ENCODE peak calls at places on chromosomes 6 and 20, in five cellular contexts. One of them, this sample, is unnamed.

GRCh38 chr6:26029570-26029856 is 57.7 kb upstream of the HFE start:
- DNase-seq in lower leg skin: no peak
- DNase-seq in nephron progenitor cell: no peak
- DNase-seq in NCI-H1105 treated with DMSO at 0.1 percent for 48 hours: no peak
- DNase-seq in A549: no peak
- DNase-seq in this sample: no peak

GRCh38 chr6:168384045-168385038 is 56.6 kb upstream of the SMOC2 start:
- DNase-seq in lower leg skin: no peak
- DNase-seq in nephron progenitor cell: no peak
- DNase-seq in NCI-H1105 treated with DMSO at 0.1 percent for 48 hours: no peak
- DNase-seq in A549: no peak
- DNase-seq in this sample: no peak

GRCh38 chr6:130431346-130431745 is 65.5 kb downstream of the TMEM200A start:
- DNase-seq in lower leg skin: no peak
- DNase-seq in nephron progenitor cell: no peak
- DNase-seq in NCI-H1105 treated with DMSO at 0.1 percent for 48 hours: no peak
- DNase-seq in A549: no peak
- DNase-seq in this sample: no peak

GRCh38 chr6:166006593-166007301 is 160.9 kb downstream of the TBXT start:
- DNase-seq in lower leg skin: no peak
- DNase-seq in nephron progenitor cell: no peak
- DNase-seq in NCI-H1105 treated with DMSO at 0.1 percent for 48 hours: peak; percentile 51
- DNase-seq in A549: no peak
- DNase-seq in this sample: no peak

GRCh38 chr20:35870541-35871307 is 83.6 kb downstream of the SCAND1 start:
- DNase-seq in lower leg skin: no peak
- DNase-seq in nephron progenitor cell: no peak
- DNase-seq in NCI-H1105 treated with DMSO at 0.1 percent for 48 hours: no peak
- DNase-seq in A549: no peak
- DNase-seq in this sample: no peak

GRCh38 chr6:41306187-41306854 is 19.8 kb upstream of the TREM1 start:
- DNase-seq in lower leg skin: peak; percentile 24
- DNase-seq in nephron progenitor cell: peak; percentile 49
- DNase-seq in NCI-H1105 treated with DMSO at 0.1 percent for 48 hours: peak; percentile 60
- DNase-seq in A549: peak; percentile 28
- DNase-seq in this sample: peak; percentile 53

GRCh38 chr20:31934968-31935764 is 16.7 kb downstream of the PDRG1 start:
- DNase-seq in lower leg skin: no peak
- DNase-seq in nephron progenitor cell: no peak
- DNase-seq in NCI-H1105 treated with DMSO at 0.1 percent for 48 hours: no peak
- DNase-seq in A549: no peak
- DNase-seq in this sample: peak; percentile 43

GRCh38 chr20:35572838-35573237 is 31.0 kb downstream of the ERGIC3 start:
- DNase-seq in lower leg skin: no peak
- DNase-seq in nephron progenitor cell: no peak
- DNase-seq in NCI-H1105 treated with DMSO at 0.1 percent for 48 hours: no peak
- DNase-seq in A549: no peak
- DNase-seq in this sample: no peak

GRCh38 chr20:57157106-57157691 is 109.2 kb downstream of the BMP7 start:
- DNase-seq in lower leg skin: no peak
- DNase-seq in nephron progenitor cell: no peak
- DNase-seq in NCI-H1105 treated with DMSO at 0.1 percent for 48 hours: no peak
- DNase-seq in A549: no peak
- DNase-seq in this sample: peak; percentile 53

GRCh38 chr6:139839506-139840156 is 465.2 kb upstream of the CITED2 start:
- DNase-seq in lower leg skin: peak; percentile 49
- DNase-seq in nephron progenitor cell: no peak
- DNase-seq in NCI-H1105 treated with DMSO at 0.1 percent for 48 hours: no peak
- DNase-seq in A549: no peak
- DNase-seq in this sample: no peak

GRCh38 chr6:122289721-122290501 is 109.5 kb upstream of the HSF2 start:
- DNase-seq in lower leg skin: no peak
- DNase-seq in nephron progenitor cell: no peak
- DNase-seq in NCI-H1105 treated with DMSO at 0.1 percent for 48 hours: peak; percentile 62
- DNase-seq in A549: no peak
- DNase-seq in this sample: peak; percentile 3

GRCh38 chr6:10569392-10570127 is 48.4 kb downstream of the GCNT2 start:
- DNase-seq in lower leg skin: no peak
- DNase-seq in nephron progenitor cell: no peak
- DNase-seq in NCI-H1105 treated with DMSO at 0.1 percent for 48 hours: no peak
- DNase-seq in A549: no peak
- DNase-seq in this sample: no peak

GRCh38 chr6:16004934-16005673 is 123.8 kb upstream of the MYLIP start:
- DNase-seq in lower leg skin: no peak
- DNase-seq in nephron progenitor cell: no peak
- DNase-seq in NCI-H1105 treated with DMSO at 0.1 percent for 48 hours: no peak
- DNase-seq in A549: no peak
- DNase-seq in this sample: no peak

GRCh38 chr6:73727114-73727513 is 31.1 kb downstream of the CD109 start:
- DNase-seq in lower leg skin: no peak
- DNase-seq in nephron progenitor cell: no peak
- DNase-seq in NCI-H1105 treated with DMSO at 0.1 percent for 48 hours: no peak
- DNase-seq in A549: no peak
- DNase-seq in this sample: no peak

GRCh38 chr20:57250607-57251343 is 15.7 kb downstream of the BMP7 start:
- DNase-seq in lower leg skin: no peak
- DNase-seq in nephron progenitor cell: no peak
- DNase-seq in NCI-H1105 treated with DMSO at 0.1 percent for 48 hours: no peak
- DNase-seq in A549: no peak
- DNase-seq in this sample: peak; percentile 80

GRCh38 chr20:15317546-15318242 is 980.3 kb upstream of the FLRT3 start:
- DNase-seq in lower leg skin: no peak
- DNase-seq in nephron progenitor cell: no peak
- DNase-seq in NCI-H1105 treated with DMSO at 0.1 percent for 48 hours: no peak
- DNase-seq in A549: no peak
- DNase-seq in this sample: no peak

GRCh38 chr6:138824482-138825134 is 28.7 kb downstream of the ECT2L start:
- DNase-seq in lower leg skin: no peak
- DNase-seq in nephron progenitor cell: no peak
- DNase-seq in NCI-H1105 treated with DMSO at 0.1 percent for 48 hours: no peak
- DNase-seq in A549: no peak
- DNase-seq in this sample: no peak

GRCh38 chr6:111922454-111923297 is 49.4 kb upstream of the FYN start:
- DNase-seq in lower leg skin: no peak
- DNase-seq in nephron progenitor cell: no peak
- DNase-seq in NCI-H1105 treated with DMSO at 0.1 percent for 48 hours: peak; percentile 89
- DNase-seq in A549: no peak
- DNase-seq in this sample: no peak

GRCh38 chr20:44215125-44215524 is 4.6 kb upstream of the OSER1 start:
- DNase-seq in lower leg skin: peak; percentile 37
- DNase-seq in nephron progenitor cell: peak; percentile 72
- DNase-seq in NCI-H1105 treated with DMSO at 0.1 percent for 48 hours: peak; percentile 57
- DNase-seq in A549: peak; percentile 57
- DNase-seq in this sample: peak; percentile 67

GRCh38 chr6:3454206-3455016 is 2.4 kb downstream of the SLC22A23 start:
- DNase-seq in lower leg skin: no peak
- DNase-seq in nephron progenitor cell: no peak
- DNase-seq in NCI-H1105 treated with DMSO at 0.1 percent for 48 hours: peak; percentile 10
- DNase-seq in A549: no peak
- DNase-seq in this sample: no peak

GRCh38 chr6:170212051-170212756 is 78.7 kb downstream of the DLL1 start:
- DNase-seq in lower leg skin: peak; percentile 6
- DNase-seq in nephron progenitor cell: no peak
- DNase-seq in NCI-H1105 treated with DMSO at 0.1 percent for 48 hours: no peak
- DNase-seq in A549: no peak
- DNase-seq in this sample: no peak

GRCh38 chr20:51635680-51636079 is 93.2 kb upstream of the NFATC2 start:
- DNase-seq in lower leg skin: no peak
- DNase-seq in nephron progenitor cell: no peak
- DNase-seq in NCI-H1105 treated with DMSO at 0.1 percent for 48 hours: no peak
- DNase-seq in A549: no peak
- DNase-seq in this sample: no peak

GRCh38 chr6:39698789-39699188 is 26.4 kb downstream of the KIF6 start:
- DNase-seq in lower leg skin: no peak
- DNase-seq in nephron progenitor cell: no peak
- DNase-seq in NCI-H1105 treated with DMSO at 0.1 percent for 48 hours: no peak
- DNase-seq in A549: no peak
- DNase-seq in this sample: no peak

This sample was measured in SK-N-DZ.